ENCODE peak calls at places on chromosome 4, in nine cellular contexts. L, I, C, A, J, P, K, T and Z are unnamed samples.

GRCh38 chr4:24791043-24791442 is 4.3 kb upstream of the SOD3 start:
- DNase-seq in K (no peak), T (no peak), L (no peak), P (no peak), I (no peak), J (no peak), A (no peak), C (no peak), Z (no peak)

GRCh38 chr4:53633608-53634007 is 42.3 kb upstream of the LNX1 start:
- DNase-seq in K (no peak), J (peak; percentile 60), T (peak; percentile 92), A (no peak), P (no peak), C (no peak), L (no peak), I (no peak), Z (no peak)

GRCh38 chr4:168221298-168221697 is 97.3 kb downstream of the DDX60 start:
- DNase-seq in L (no peak), K (peak; percentile 36), A (no peak), P (no peak), C (no peak), I (no peak), J (peak; percentile 88), T (peak; percentile 79), Z (no peak)

GRCh38 chr4:38462659-38463058 is 201.3 kb upstream of the KLF3 start:
- DNase-seq in C (no peak), A (no peak), K (no peak), L (no peak), J (no peak), P (no peak), I (no peak), T (no peak), Z (no peak)

GRCh38 chr4:109424093-109424818 is 9.4 kb upstream of the SEC24B start:
- DNase-seq in L (no peak), A (no peak), C (no peak), T (no peak), I (no peak), K (no peak), J (no peak), P (no peak), Z (no peak)

GRCh38 chr4:94641702-94642560 is 115.8 kb upstream of the BMPR1B start:
- DNase-seq in C (no peak), T (peak; percentile 27), K (no peak), L (no peak), P (no peak), J (peak; percentile 47), A (no peak), I (no peak), Z (no peak)

GRCh38 chr4:106444557-106444956 is 76.0 kb upstream of the GIMD1 start:
- DNase-seq in A (no peak), L (no peak), T (no peak), I (no peak), C (no peak), K (no peak), P (no peak), J (peak; percentile 2), Z (no peak)

GRCh38 chr4:89562715-89563114 is 255.1 kb upstream of the GPRIN3 start:
- DNase-seq in T (peak; percentile 10), L (no peak), J (peak; percentile 2), I (no peak), P (no peak), C (no peak), K (no peak), A (no peak), Z (no peak)

GRCh38 chr4:185998791-185999190 is 70.2 kb upstream of the TLR3 start:
- DNase-seq in J (no peak), K (no peak), T (no peak), I (no peak), P (no peak), C (no peak), L (no peak), A (no peak), Z (no peak)

GRCh38 chr4:85591361-85592098 is 116.6 kb downstream of the ARHGAP24 start:
- DNase-seq in L (no peak), J (no peak), C (no peak), P (no peak), A (no peak), K (no peak), T (peak; percentile 60), I (no peak), Z (no peak)

GRCh38 chr4:3250956-3251690 is 2.2 kb downstream of the MSANTD1 start:
- DNase-seq in K (peak; percentile 47), L (no peak), C (peak; percentile 18), T (no peak), P (no peak), J (no peak), I (no peak), A (no peak), Z (no peak)

GRCh38 chr4:114464873-114465272 is 133.7 kb upstream of the UGT8 start:
- DNase-seq in C (no peak), I (no peak), J (no peak), A (no peak), L (no peak), K (no peak), P (no peak), T (no peak), Z (no peak)

GRCh38 chr4:39151120-39151713 is 31.1 kb upstream of the WDR19 start:
- DNase-seq in A (no peak), K (peak; percentile 33), L (no peak), T (peak; percentile 62), J (peak; percentile 64), P (no peak), C (no peak), I (no peak), Z (no peak)

GRCh38 chr4:128942547-128942946 is 133.0 kb downstream of the JADE1 start:
- DNase-seq in P (no peak), J (no peak), L (no peak), K (no peak), I (no peak), A (no peak), C (no peak), T (no peak), Z (no peak)

GRCh38 chr4:109803924-109804571 is 2.2 kb upstream of the CFI start:
- DNase-seq in T (peak; percentile 44), C (no peak), K (peak; percentile 24), L (peak; percentile 9), I (no peak), P (no peak), A (no peak), J (peak; percentile 66), Z (no peak)

GRCh38 chr4:112113786-112114185 is 31.5 kb upstream of the FAM241A start:
- DNase-seq in I (no peak), K (no peak), J (no peak), A (no peak), L (no peak), T (no peak), P (no peak), C (no peak), Z (no peak)

GRCh38 chr4:5376015-5376414 is 324.7 kb downstream of the STK32B start:
- DNase-seq in J (no peak), I (no peak), A (no peak), L (no peak), K (peak; percentile 5), P (no peak), T (no peak), C (no peak), Z (no peak)

GRCh38 chr4:1205641-1206298 is 33.4 kb upstream of the SPON2 start:
- DNase-seq in I (peak; percentile 16), K (no peak), L (no peak), T (no peak), A (no peak), P (no peak), C (peak; percentile 52), J (no peak), Z (no peak)

GRCh38 chr4:156803056-156803455 is 168.5 kb downstream of the PDGFC start:
- DNase-seq in T (no peak), L (no peak), J (no peak), I (no peak), K (no peak), A (no peak), C (no peak), P (no peak), Z (no peak)

GRCh38 chr4:70903282-70903603 is 1.1 kb downstream of the MOB1B start:
- DNase-seq in A (no peak), I (no peak), L (no peak), K (no peak), J (peak; percentile 18), T (peak; percentile 37), C (no peak), P (no peak), Z (no peak)

GRCh38 chr4:84024405-84024804 is 474.7 kb downstream of the NKX6-1 start:
- DNase-seq in A (no peak), P (no peak), K (no peak), C (no peak), I (no peak), T (no peak), L (no peak), J (no peak), Z (no peak)